ENCODE peak calls at places on chromosomes 11 and 22, in four cellular contexts. E is lung, P is tibial nerve, O is sigmoid colon. U is an unnamed sample.

GRCh38 chr11:10725114-10725906 is 25.7 kb upstream of the CTR9 start:
- DNase-seq in E (no peak), P (no peak), O (no peak), U (no peak)

GRCh38 chr22:37740455-37741311 is 43.8 kb downstream of the TRIOBP start:
- DNase-seq in E (no peak), P (no peak), O (no peak), U (no peak)

GRCh38 chr11:14578551-14578956 is 58.4 kb upstream of the PSMA1 start:
- DNase-seq in E (peak; percentile 30), P (no peak), O (no peak), U (peak; percentile 50)

GRCh38 chr11:111777094-111778046 is 11.2 kb upstream of the PPP2R1B start:
- DNase-seq in E (no peak), P (no peak), O (no peak), U (no peak)

GRCh38 chr11:73818838-73819237 is 31.2 kb downstream of the MRPL48 start:
- DNase-seq in E (no peak), P (no peak), O (no peak), U (no peak)

GRCh38 chr11:93849751-93850584 is 450 bp downstream of the VSTM5 start:
- DNase-seq in E (no peak), P (no peak), O (no peak), U (no peak)

GRCh38 chr11:59208956-59209355 is 3.8 kb downstream of the MPEG1 start:
- DNase-seq in E (no peak), P (no peak), O (no peak), U (no peak)

GRCh38 chr11:28966951-28967350 is 858.8 kb downstream of the METTL15 start:
- DNase-seq in E (no peak), P (no peak), O (no peak), U (no peak)

GRCh38 chr22:47568700-47569099 is 806.2 kb downstream of the TBC1D22A start:
- DNase-seq in E (no peak), P (no peak), O (no peak), U (no peak)

GRCh38 chr11:34208266-34209135 is 103.1 kb downstream of the NAT10 start:
- DNase-seq in E (no peak), P (no peak), O (no peak), U (no peak)

GRCh38 chr11:2166091-2166851 is 5.3 kb upstream of the INS start:
- DNase-seq in E (no peak), P (no peak), O (no peak), U (no peak)

GRCh38 chr11:99229544-99229943 is 208.8 kb downstream of the CNTN5 start:
- DNase-seq in E (no peak), P (no peak), O (no peak), U (no peak)

GRCh38 chr11:99240192-99241030 is 219.7 kb downstream of the CNTN5 start:
- DNase-seq in E (no peak), P (no peak), O (no peak), U (no peak)

GRCh38 chr11:99234534-99234933 is 213.8 kb downstream of the CNTN5 start:
- DNase-seq in E (no peak), P (no peak), O (no peak), U (no peak)
- H3K9me3 ChIP-seq in E (peaks cover 6% of the 10 kb centered on the region), P (no peaks in the 10 kb centered on the region), O (peaks cover 4% of the 10 kb centered on the region), U (no peaks in the 10 kb centered on the region)

GRCh38 chr11:110046759-110047386 is 46.3 kb upstream of the ZC3H12C start:
- DNase-seq in E (no peak), P (no peak), O (no peak), U (no peak)

GRCh38 chr11:110053848-110054414 is 39.3 kb upstream of the ZC3H12C start:
- DNase-seq in E (no peak), P (no peak), O (no peak), U (no peak)

GRCh38 chr11:110050201-110050506 is 43.0 kb upstream of the ZC3H12C start:
- DNase-seq in E (no peak), P (no peak), O (no peak), U (no peak)

GRCh38 chr11:110044226-110044968 is 48.8 kb upstream of the ZC3H12C start:
- DNase-seq in E (no peak), P (no peak), O (no peak), U (no peak)

GRCh38 chr11:110049501-110050200 is 43.5 kb upstream of the ZC3H12C start:
- DNase-seq in E (no peak), P (no peak), O (no peak), U (no peak)
- H3K9me3 ChIP-seq in E (no peaks in the 10 kb centered on the region), P (peaks cover 4% of the 10 kb centered on the region), O (no peaks in the 10 kb centered on the region), U (no peaks in the 10 kb centered on the region)

DNA sequence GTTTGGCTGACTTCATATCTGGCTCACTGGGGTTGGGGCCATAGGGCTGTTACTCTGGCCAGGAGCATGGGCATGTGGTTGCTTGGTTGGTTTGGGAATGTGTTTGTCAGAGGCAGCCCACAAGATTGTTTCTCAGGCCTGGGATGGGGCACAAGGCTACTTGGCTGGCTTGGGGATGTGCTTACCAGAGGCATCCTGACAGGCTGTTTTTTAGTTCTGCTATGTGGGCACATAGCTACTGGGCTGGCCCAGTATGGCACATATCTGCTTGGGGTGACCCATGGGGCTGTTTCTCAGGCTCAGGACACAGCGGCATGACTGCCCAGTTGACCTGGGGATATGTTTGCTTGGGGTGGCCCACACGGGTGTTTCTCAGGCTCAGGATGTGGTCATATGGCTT is 94.6 kb upstream of the PGR start:
- DNase-seq in E (no peak), P (no peak), O (no peak), U (no peak)
- H3K9me3 ChIP-seq in E (no peaks in the 10 kb centered on the region), P (peaks cover 8% of the 10 kb centered on the region), O (no peaks in the 10 kb centered on the region), U (no peaks in the 10 kb centered on the region)

DNA sequence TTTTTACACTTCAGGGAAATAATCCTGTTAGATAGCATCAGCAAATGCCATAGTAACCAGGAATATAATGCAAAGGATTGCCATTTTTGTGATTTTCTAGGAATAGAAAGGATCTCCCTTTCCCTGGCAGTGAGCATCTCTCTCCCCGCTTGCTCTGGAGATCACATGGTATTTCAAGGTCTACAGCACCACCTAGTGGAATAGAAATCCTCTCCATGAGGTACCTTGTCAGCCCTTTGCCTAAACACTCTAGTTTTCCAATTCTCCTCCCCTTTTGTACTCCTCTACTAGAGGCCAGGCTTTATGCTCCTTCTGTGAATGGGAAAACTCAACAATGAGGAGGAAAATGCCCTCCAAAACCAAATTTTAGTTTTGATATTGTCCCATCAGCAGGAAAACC is 78.4 kb downstream of the XRRA1 start:
- DNase-seq in E (no peak), P (no peak), O (no peak), U (no peak)
- H3K9me3 ChIP-seq in E (peaks cover 38% of the 10 kb centered on the region), P (peaks cover 80% of the 10 kb centered on the region), O (peaks cover 48% of the 10 kb centered on the region), U (peaks cover 24% of the 10 kb centered on the region)

DNA sequence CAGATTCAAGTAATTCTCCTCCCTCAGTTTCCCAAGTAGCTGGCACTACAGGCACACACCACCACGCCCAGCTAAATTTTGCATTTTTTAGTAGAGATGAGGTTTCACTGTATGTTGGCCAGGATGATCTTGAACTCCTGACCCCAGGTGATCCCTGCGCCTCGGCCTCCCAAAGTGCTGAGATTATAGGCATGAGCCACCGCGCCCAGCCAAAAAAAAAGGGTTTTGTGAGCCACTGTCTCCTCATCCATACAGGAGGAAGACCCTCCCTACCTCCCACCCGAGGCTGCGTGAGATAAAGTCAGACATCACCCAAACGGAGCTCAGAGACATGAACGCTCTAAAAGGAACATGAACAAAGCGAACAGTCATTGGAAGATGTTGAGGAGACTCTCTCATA is 745.7 kb downstream of the BRD1 start:
- DNase-seq in E (no peak), P (no peak), O (peak; percentile 10), U (no peak)
- H3K9me3 ChIP-seq in E (no peaks in the 10 kb centered on the region), P (no peaks in the 10 kb centered on the region), O (no peaks in the 10 kb centered on the region), U (no peaks in the 10 kb centered on the region)

GRCh38 chr22:29609139-29609538 is 5.7 kb downstream of the NF2 start:
- DNase-seq in E (no peak), P (no peak), O (no peak), U (no peak)
- H3K9me3 ChIP-seq in E (no peaks in the 10 kb centered on the region), P (peaks cover 5% of the 10 kb centered on the region), O (no peaks in the 10 kb centered on the region), U (no peaks in the 10 kb centered on the region)

GRCh38 chr11:130188047-130188446 is 28.5 kb downstream of the ST14 start:
- DNase-seq in E (no peak), P (no peak), O (no peak), U (no peak)
- H3K9me3 ChIP-seq in E (no peaks in the 10 kb centered on the region), P (no peaks in the 10 kb centered on the region), O (no peaks in the 10 kb centered on the region), U (no peaks in the 10 kb centered on the region)

U was measured in T-helper 17 cell.